ENCODE peak calls at places on chromosomes 16 and 17, in eight cellular contexts. L is breast epithelium, X is IMR-90, P is K562, B is prostate gland, G is Peyer's patch, Y is GM12878, C is stomach. R is an unnamed sample.

GRCh38 chr17:67316776-67317175 is 49.6 kb downstream of the PSMD12 start:
- DNase-seq in L (no peak), Y (no peak), X (no peak), G (no peak), C (no peak), P (no peak), B (no peak), R (no peak)

GRCh38 chr17:31216053-31216751 is 80.8 kb downstream of the OMG start:
- DNase-seq in X (peak), C (no peak), G (no peak), L (no peak), B (no peak), P (no peak), Y (peak), R (no peak)

GRCh38 chr16:11692171-11692570 is 23.9 kb downstream of the SNN start:
- DNase-seq in C (no peak), G (no peak), P (no peak), X (no peak), Y (no peak), L (no peak), B (no peak), R (no peak)

GRCh38 chr17:39739020-39739884 is 1.5 kb downstream of the GRB7 start:
- DNase-seq in B (peak), L (peak), X (no peak), C (peak), Y (no peak), G (peak), P (peak), R (peak)

GRCh38 chr16:53429221-53429943 is 4.9 kb upstream of the RBL2 start:
- DNase-seq in P (no peak), X (peak), G (no peak), C (no peak), L (no peak), Y (no peak), B (peak), R (peak)

GRCh38 chr16:24980077-24980793 is 34.9 kb downstream of the ARHGAP17 start:
- DNase-seq in P (no peak), B (no peak), C (no peak), L (no peak), X (no peak), G (no peak), Y (peak), R (no peak)

GRCh38 chr16:78932395-78932794 is 668.1 kb downstream of the MAF start:
- DNase-seq in P (no peak), X (no peak), L (no peak), B (no peak), Y (no peak), G (no peak), C (no peak), R (no peak)

GRCh38 chr17:72514888-72515287 is 394.1 kb downstream of the SOX9 start:
- DNase-seq in B (no peak), Y (no peak), P (no peak), G (no peak), L (no peak), C (no peak), X (peak), R (peak)

GRCh38 chr17:75181608-75182318 is 996 bp downstream of the SUMO2 start:
- DNase-seq in B (peak), G (no peak), L (no peak), Y (no peak), C (peak), X (no peak), P (peak), R (no peak)

GRCh38 chr16:83403751-83404150 is 404.0 kb upstream of the HSBP1 start:
- DNase-seq in X (peak), C (no peak), G (no peak), P (no peak), B (no peak), L (no peak), Y (no peak), R (no peak)

GRCh38 chr16:49280022-49280741 is 1.5 kb downstream of the CBLN1 start:
- DNase-seq in C (no peak), B (no peak), Y (no peak), L (no peak), X (no peak), G (no peak), P (no peak), R (peak)

GRCh38 chr17:10060526-10060925 is 137.9 kb downstream of the GAS7 start:
- DNase-seq in C (no peak), G (no peak), B (no peak), L (no peak), X (no peak), P (no peak), Y (no peak), R (no peak)

GRCh38 chr16:75118943-75119539 is 2.5 kb upstream of the LDHD start:
- DNase-seq in P (no peak), C (no peak), B (no peak), G (no peak), L (no peak), X (no peak), Y (no peak), R (no peak)

GRCh38 chr17:51362818-51363598 is 102.7 kb downstream of the UTP18 start:
- DNase-seq in G (no peak), P (no peak), Y (no peak), B (no peak), X (no peak), L (no peak), C (no peak), R (no peak)

GRCh38 chr17:30278032-30278431 is 13.7 kb downstream of the BLMH start:
- DNase-seq in Y (no peak), G (no peak), L (no peak), B (no peak), P (no peak), X (peak), C (peak), R (peak)

GRCh38 chr17:32523827-32524552 is 37.2 kb downstream of the CDK5R1 start:
- DNase-seq in G (no peak), B (no peak), P (no peak), L (no peak), X (no peak), C (no peak), Y (peak), R (no peak)

GRCh38 chr16:84110527-84110926 is 6.2 kb downstream of the MBTPS1 start:
- DNase-seq in B (no peak), G (no peak), C (no peak), X (no peak), P (no peak), Y (no peak), L (no peak), R (no peak)

GRCh38 chr16:71367243-71367976 is 8.9 kb downstream of the CALB2 start:
- DNase-seq in G (peak), B (no peak), C (peak), P (peak), Y (peak), L (no peak), X (peak), R (peak)

GRCh38 chr17:7220593-7221280 is 999 bp downstream of the ACADVL start:
- DNase-seq in X (peak), P (no peak), G (peak), C (peak), Y (no peak), L (no peak), B (peak), R (peak)
- TF ChIP-seq POLR2A in X (peak), P (no peak), G (peak), C (no peak), Y (peak), L (no peak), B (no peak), R (no peak)

DNA sequence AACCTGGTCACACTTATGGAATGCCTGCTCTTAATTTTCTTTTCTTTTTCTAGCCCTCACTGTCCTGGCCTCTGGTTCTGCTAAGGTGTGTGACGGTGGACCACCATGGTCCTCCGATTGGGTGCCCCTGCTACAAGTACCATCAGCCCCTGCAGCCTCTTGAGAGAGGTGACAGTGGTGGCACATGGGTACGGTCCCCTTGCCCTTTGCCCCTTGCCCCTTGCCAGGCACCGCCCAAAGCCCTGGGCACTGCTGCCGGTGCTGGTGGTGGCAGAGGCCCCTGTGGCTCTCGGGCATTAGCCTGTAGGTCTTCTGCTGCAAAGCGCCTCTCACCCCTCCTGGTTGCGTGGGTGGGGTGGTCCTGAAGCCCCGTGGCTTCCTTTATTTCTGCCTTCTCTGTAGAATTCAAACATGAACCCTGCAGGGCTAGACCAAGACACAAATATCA is 145.0 kb upstream of the RPH3AL start:
- DNase-seq in Y (no peak), P (no peak), X (no peak), L (no peak), B (no peak), C (no peak), G (no peak), R (no peak)
- H3K4me3 ChIP-seq in Y (no peak), P (no peak), X (no peak), L (no peak), B (no peak), C (no peak), G (no peak), R (no peak)

GRCh38 chr17:43945074-43945824 is 3.0 kb upstream of the PPY start:
- DNase-seq in C (no peak), P (no peak), L (no peak), Y (no peak), X (peak), G (no peak), B (no peak), R (no peak)
- TF ChIP-seq POLR2A in C (no peak), P (no peak), L (no peak), Y (no peak), X (no peak), G (no peak), B (no peak), R (no peak)

GRCh38 chr17:43125967-43126910 is 1.1 kb upstream of the BRCA1 start:
- DNase-seq in X (no peak), B (no peak), G (no peak), C (no peak), Y (no peak), L (no peak), P (peak), R (no peak)

GRCh38 chr17:43129671-43130010 is 4.5 kb upstream of the BRCA1 start:
- DNase-seq in L (no peak), B (no peak), Y (no peak), G (no peak), C (no peak), X (no peak), P (no peak), R (no peak)

GRCh38 chr17:43125133-43125966 is at the start of gene BRCA1:
- DNase-seq in Y (peak), L (peak), P (peak), C (peak), G (peak), B (peak), X (peak), R (peak)

GRCh38 chr17:43132117-43132516 is 7.0 kb upstream of the BRCA1 start:
- DNase-seq in C (no peak), X (no peak), L (no peak), Y (no peak), B (no peak), G (no peak), P (no peak), R (no peak)

GRCh38 chr17:43126911-43127290 is 1.7 kb upstream of the BRCA1 start:
- DNase-seq in X (no peak), B (no peak), G (no peak), L (no peak), C (no peak), Y (no peak), P (no peak), R (no peak)
- H3K4me3 ChIP-seq in X (no peak), B (no peak), G (no peak), L (peak), C (no peak), Y (no peak), P (no peak), R (no peak)

GRCh38 chr17:19652595-19652994 is 4.0 kb downstream of the ALDH3A2 start:
- DNase-seq in Y (no peak), P (no peak), X (no peak), L (no peak), C (peak), B (peak), G (no peak), R (no peak)
- TF ChIP-seq POLR2A in Y (no peak), P (no peak), X (no peak), L (no peak), C (no peak), B (no peak), G (no peak), R (no peak)